ENCODE peak calls at places on chromosome 9, in four cellular contexts. M is K562, F is GM12878, L is HL-60. E is an unnamed sample.

GRCh38 chr9:93094294-93095204 is 1.5 kb upstream of the CARD19 start:
- DNase-seq in M (no peak), F (no peak), L (peak; percentile 71), E (no peak)

GRCh38 chr9:94083384-94083783 is 880 bp upstream of the PTPDC1 start:
- DNase-seq in M (peak; percentile 47), F (no peak), L (no peak), E (no peak)

GRCh38 chr9:70765935-70766334 is 351.5 kb upstream of the KLF9 start:
- DNase-seq in M (no peak), F (no peak), L (no peak), E (no peak)

GRCh38 chr9:101064206-101064605 is 35.7 kb downstream of the PLPPR1 start:
- DNase-seq in M (no peak), F (no peak), L (no peak), E (no peak)

GRCh38 chr9:134187110-134187531 is 22.8 kb upstream of the RNU6ATAC start:
- DNase-seq in M (peak; percentile 45), F (no peak), L (no peak), E (peak; percentile 13)

GRCh38 chr9:27784999-27785713 is 211.9 kb upstream of the C9orf72 start:
- DNase-seq in M (no peak), F (peak; percentile 13), L (no peak), E (no peak)

GRCh38 chr9:122374885-122375420 is 4.1 kb downstream of the PTGS1 start:
- DNase-seq in M (peak; percentile 83), F (no peak), L (no peak), E (no peak)

GRCh38 chr9:22813520-22813919 is 366.9 kb downstream of the DMRTA1 start:
- DNase-seq in M (no peak), F (no peak), L (no peak), E (no peak)

GRCh38 chr9:69546265-69546664 is 125.9 kb downstream of the APBA1 start:
- DNase-seq in M (no peak), F (no peak), L (no peak), E (no peak)

GRCh38 chr9:37675661-37676060 is 24.9 kb downstream of the FRMPD1 start:
- DNase-seq in M (no peak), F (no peak), L (no peak), E (no peak)

GRCh38 chr9:35406183-35406959 is 83.5 kb upstream of the RUSC2 start:
- DNase-seq in M (peak; percentile 33), F (no peak), L (no peak), E (no peak)

GRCh38 chr9:16726023-16726422 is 144.4 kb downstream of the BNC2 start:
- DNase-seq in M (no peak), F (no peak), L (no peak), E (no peak)

GRCh38 chr9:101601904-101602765 is 7.4 kb upstream of the PPP3R2 start:
- DNase-seq in M (peak; percentile 42), F (no peak), L (no peak), E (no peak)

GRCh38 chr9:36337865-36338264 is 62.2 kb downstream of the RNF38 start:
- DNase-seq in M (no peak), F (no peak), L (no peak), E (no peak)

GRCh38 chr9:97889941-97890557 is 32.3 kb downstream of the TRMO start:
- DNase-seq in M (peak; percentile 79), F (no peak), L (no peak), E (peak; percentile 37)

DNA sequence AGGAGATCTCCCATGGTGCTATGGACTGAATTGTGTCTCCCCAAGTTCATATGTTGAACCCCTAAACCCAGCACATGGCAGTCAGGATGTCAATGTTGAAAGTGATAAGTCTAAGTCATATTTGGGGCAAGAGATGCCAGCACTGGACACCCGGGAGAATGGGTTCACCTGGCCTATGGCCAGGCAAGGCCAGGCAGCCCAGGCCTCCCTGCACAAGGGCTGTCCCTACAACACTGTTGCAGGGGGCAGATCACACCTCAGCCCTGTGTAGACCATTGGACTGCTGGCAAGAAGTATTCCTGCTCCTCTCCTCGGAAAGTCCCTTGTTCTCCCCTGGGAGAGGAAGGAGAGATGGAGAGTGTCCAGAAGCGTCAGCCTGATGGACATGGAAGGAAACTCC is 240.5 kb downstream of the GADD45G start:
- DNase-seq in M (no peak), F (no peak), L (no peak), E (no peak)
- TF ChIP-seq POLR2AphosphoS5 in M (no peak), F (no peak), L (no peak), E (no peak)

GRCh38 chr9:138116521-138116920 is 238.9 kb downstream of the CACNA1B start:
- DNase-seq in M (no peak), F (no peak), L (no peak), E (no peak)
- TF ChIP-seq SPI1 in M (no peak), F (no peak), L (no peak), E (no peak)

GRCh38 chr9:105198763-105199339 is 45.6 kb upstream of the SLC44A1 start:
- DNase-seq in M (no peak), F (no peak), L (no peak), E (no peak)
- TF ChIP-seq POLR2AphosphoS5 in M (no peak), F (no peak), L (no peak), E (no peak)

DNA sequence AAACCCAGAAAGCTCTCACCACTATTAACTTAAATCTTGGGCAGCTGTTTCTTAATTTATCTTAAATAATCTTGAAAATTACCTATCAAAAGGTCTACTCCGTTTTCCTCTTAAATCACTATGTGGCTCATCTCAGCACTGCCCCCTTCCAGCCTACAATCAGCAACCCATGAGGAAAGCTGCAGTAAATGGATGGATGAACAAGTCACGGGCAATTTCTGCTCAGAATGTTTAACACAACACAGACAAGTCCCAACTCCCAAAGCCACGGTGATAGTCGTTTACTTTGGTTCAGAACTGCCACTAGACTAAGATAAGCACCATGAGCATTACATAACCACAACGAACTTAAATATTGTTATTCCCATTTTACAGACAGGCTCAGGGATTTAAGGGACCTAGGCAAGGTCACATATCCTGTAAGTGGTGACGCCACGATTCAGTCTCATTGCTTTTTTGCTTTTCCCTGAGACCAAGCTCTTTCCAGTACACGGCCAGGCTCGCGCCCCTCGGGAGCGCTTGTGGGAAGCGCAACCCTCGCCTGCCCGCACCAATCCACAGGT is 2.0 kb upstream of the SMIM27 start:
- DNase-seq in M (no peak), F (no peak), L (no peak), E (no peak)
- TF ChIP-seq SPI1 in M (no peak), F (no peak), L (no peak), E (no peak)

GRCh38 chr9:114505187-114506081 is at the start of gene WHRN:
- DNase-seq in M (peak; percentile 96), F (no peak), L (peak; percentile 45), E (peak; percentile 87)

GRCh38 chr9:114503522-114504340 is 1.5 kb downstream of the WHRN start:
- DNase-seq in M (no peak), F (no peak), L (no peak), E (no peak)

GRCh38 chr9:114503009-114503408 is 2.3 kb downstream of the WHRN start:
- DNase-seq in M (no peak), F (no peak), L (no peak), E (no peak)

GRCh38 chr9:114506082-114506390 is 763 bp upstream of the WHRN start:
- DNase-seq in M (no peak), F (no peak), L (no peak), E (no peak)

DNA sequence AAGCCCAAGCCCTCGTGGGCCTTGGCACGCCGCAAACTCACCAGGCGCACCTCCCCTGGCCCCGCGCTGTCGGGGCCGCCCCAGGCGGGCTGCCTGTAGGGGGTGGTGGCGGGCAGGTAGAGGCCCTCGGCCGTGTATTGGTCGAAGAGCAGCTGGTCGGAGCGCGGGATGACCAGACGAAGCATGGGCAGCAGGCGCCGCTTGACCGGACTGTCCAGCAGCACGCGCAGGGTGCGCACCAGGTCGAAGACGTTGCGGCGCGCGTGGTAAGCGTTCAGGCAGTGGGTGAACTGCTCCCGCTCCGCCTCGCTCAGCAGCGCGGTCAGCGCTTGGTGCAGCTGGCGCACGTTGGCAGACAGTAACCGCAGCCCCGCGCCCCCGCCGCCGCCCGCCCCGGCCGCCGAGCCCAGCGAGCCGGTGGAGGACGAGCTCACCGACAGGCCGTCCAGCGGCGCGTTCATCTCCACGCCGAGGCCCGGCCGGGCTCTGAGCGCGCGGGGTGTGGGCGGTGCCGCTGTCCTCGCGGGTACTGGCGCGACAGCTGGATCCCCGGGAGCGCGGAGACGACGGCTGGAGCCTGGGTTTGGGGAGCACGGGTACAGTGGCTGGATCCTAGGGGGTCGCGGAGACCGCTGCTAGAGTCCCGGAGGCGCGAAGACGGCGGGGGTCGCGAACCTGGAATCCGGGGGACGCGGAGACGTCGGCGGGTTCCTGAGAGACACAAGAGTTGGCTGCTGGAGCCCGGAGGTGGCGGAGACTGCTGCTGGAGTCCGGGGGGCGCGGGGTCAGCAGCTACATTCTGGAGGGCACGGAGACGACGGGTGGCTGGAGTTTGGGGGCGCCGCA is 709 bp downstream of the WHRN start:
- DNase-seq in M (peak; percentile 81), F (no peak), L (no peak), E (peak; percentile 35)
- TF ChIP-seq POLR2AphosphoS5 in M (no peak), F (no peak), L (no peak), E (no peak)

DNA sequence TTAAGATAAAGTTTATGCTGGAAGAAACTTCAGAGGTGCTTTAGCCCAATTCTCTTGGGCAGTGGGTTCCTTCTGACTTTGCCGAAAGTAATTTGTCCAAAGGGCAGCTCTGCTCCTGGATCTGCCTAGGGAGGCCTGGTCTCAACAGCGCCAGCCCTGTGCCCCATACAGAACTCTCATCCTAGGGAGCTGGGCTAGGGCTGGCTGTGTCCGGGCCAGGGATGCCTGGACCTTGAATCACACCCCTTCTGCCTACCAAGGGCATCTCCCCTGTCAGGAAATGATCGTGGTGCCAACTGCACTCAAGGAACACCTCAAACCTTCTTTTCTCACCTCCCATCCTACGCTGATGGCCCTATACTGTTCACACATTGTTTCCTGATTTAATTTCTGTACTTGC is 37.3 kb upstream of the NFIB start:
- DNase-seq in M (no peak), F (no peak), L (no peak), E (no peak)
- TF ChIP-seq SPI1 in M (no peak), F (no peak), L (no peak), E (no peak)

DNA sequence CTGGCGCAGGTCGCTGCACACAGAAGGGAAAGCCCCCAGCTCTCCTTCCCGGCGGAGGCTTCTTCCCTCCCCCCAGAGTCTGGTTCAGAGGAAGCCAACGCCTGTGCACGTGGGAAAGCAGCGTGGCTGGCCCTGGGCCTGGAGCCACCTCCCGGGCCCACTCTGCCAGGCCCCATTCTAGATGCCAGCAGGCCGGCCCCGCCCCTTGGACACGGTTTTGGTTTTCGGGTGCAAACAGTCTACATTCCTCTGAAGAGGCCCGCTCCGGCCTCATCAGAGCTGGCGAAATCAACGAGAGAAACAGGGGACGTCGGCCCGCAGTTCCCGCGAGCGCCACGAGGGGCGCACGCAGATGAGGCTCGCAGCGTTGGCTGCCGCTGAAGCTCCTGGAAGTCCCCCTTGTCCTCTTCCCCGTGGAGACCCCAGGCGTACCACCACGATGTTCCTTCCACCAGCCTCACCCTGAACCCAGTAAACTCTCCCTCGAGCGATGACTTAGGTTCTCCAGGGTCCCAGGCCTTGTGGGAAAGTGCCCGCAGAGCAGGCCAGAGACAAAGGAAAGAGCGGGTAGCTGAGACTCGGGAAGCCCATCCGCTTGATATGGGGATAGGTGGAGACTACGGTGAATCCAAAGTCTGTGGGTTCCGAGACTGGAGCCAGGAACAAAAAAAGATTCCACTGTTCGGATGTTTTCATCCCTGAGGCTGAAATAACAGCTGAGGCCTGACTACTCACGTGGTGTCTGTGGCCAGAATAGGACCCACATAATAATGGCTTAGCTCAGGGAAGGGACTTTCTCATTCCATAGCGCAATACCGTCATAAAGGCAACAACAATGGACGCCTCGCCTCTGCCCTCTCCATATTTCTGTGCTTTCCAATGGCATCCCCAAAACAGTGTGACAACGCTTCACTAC is 64.2 kb downstream of the KLF4 start:
- DNase-seq in M (peak; percentile 54), F (no peak), L (peak; percentile 4), E (peak; percentile 46)
- TF ChIP-seq POLR2AphosphoS5 in M (no peak), F (no peak), L (no peak), E (no peak)